ENCODE peak calls at places on chromosomes 1 and 21, in four cellular contexts. R, U, V and E are unnamed samples.

GRCh38 chr21:20016431-20017005 is 981.7 kb upstream of the NCAM2 start:
- DNase-seq in R (no peak), U (no peak), V (no peak), E (no peak)

GRCh38 chr21:19853709-19854575 is 1144.3 kb upstream of the NCAM2 start:
- DNase-seq in R (peak), U (no peak), V (no peak), E (peak)

GRCh38 chr1:2481885-2482284 is 5.8 kb downstream of the PLCH2 start:
- DNase-seq in R (no peak), U (no peak), V (no peak), E (no peak)

GRCh38 chr1:217660353-217661062 is 29.4 kb downstream of the SPATA17 start:
- DNase-seq in R (no peak), U (peak), V (no peak), E (no peak)

GRCh38 chr1:63693956-63694607 is 79.7 kb upstream of the ROR1 start:
- DNase-seq in R (no peak), U (no peak), V (no peak), E (no peak)

GRCh38 chr1:205661429-205662134 is 18.7 kb downstream of the SLC45A3 start:
- DNase-seq in R (no peak), U (no peak), V (no peak), E (no peak)

GRCh38 chr1:234214911-234215892 is 158.1 kb upstream of the COA6 start:
- DNase-seq in R (peak), U (no peak), V (no peak), E (no peak)

GRCh38 chr1:47558601-47559593 is 121.1 kb downstream of the FOXD2 start:
- DNase-seq in R (no peak), U (peak), V (no peak), E (no peak)

GRCh38 chr1:218878369-218878768 is 295.3 kb upstream of the LYPLAL1 start:
- DNase-seq in R (no peak), U (no peak), V (no peak), E (no peak)

GRCh38 chr1:78102082-78102481 is 56.3 kb downstream of the GIPC2 start:
- DNase-seq in R (no peak), U (no peak), V (no peak), E (no peak)

GRCh38 chr1:22777658-22778057 is 67.0 kb downstream of the EPHB2 start:
- DNase-seq in R (no peak), U (no peak), V (no peak), E (no peak)

GRCh38 chr1:232280910-232281309 is 349.0 kb downstream of the SIPA1L2 start:
- DNase-seq in R (peak), U (no peak), V (no peak), E (no peak)

GRCh38 chr1:208243522-208243850 is 698 bp downstream of the PLXNA2 start:
- DNase-seq in R (no peak), U (no peak), V (no peak), E (no peak)

GRCh38 chr1:160428655-160429054 is 28.3 kb downstream of the VANGL2 start:
- DNase-seq in R (peak), U (no peak), V (peak), E (peak)

GRCh38 chr1:30437059-30437576 is 286.3 kb downstream of the MATN1 start:
- DNase-seq in R (no peak), U (no peak), V (no peak), E (no peak)

GRCh38 chr21:45970674-45971486 is 10.7 kb upstream of the COL6A1 start:
- DNase-seq in R (peak), U (peak), V (no peak), E (peak)

GRCh38 chr1:196088551-196088950 is 519.7 kb downstream of the KCNT2 start:
- DNase-seq in R (no peak), U (no peak), V (no peak), E (no peak)

GRCh38 chr1:229557214-229557850 is 1.2 kb downstream of the ABCB10 start:
- DNase-seq in R (no peak), U (peak), V (no peak), E (no peak)

GRCh38 chr1:26036756-26037281 is 9.1 kb downstream of the SLC30A2 start:
- DNase-seq in R (no peak), U (no peak), V (no peak), E (no peak)

GRCh38 chr21:16620921-16621320 is 891.1 kb downstream of the USP25 start:
- DNase-seq in R (no peak), U (no peak), V (no peak), E (no peak)

GRCh38 chr1:2124446-2125198 is 70.0 kb downstream of the FAAP20 start:
- DNase-seq in R (no peak), U (no peak), V (no peak), E (no peak)

GRCh38 chr1:112722601-112723510 is 7.7 kb upstream of the PPM1J start:
- DNase-seq in R (peak), U (no peak), V (no peak), E (no peak)

GRCh38 chr1:234963180-234963903 is 165.3 kb downstream of the TOMM20 start:
- DNase-seq in R (no peak), U (peak), V (peak), E (peak)

GRCh38 chr21:38538353-38538752 is 40.1 kb upstream of the ERG start:
- DNase-seq in R (no peak), U (no peak), V (no peak), E (no peak)

GRCh38 chr1:119327436-119328155 is 41.0 kb upstream of the HAO2 start:
- DNase-seq in R (peak), U (peak), V (no peak), E (no peak)

GRCh38 chr21:44836666-44837471 is 19.0 kb upstream of the SUMO3 start:
- DNase-seq in R (no peak), U (peak), V (no peak), E (peak)

GRCh38 chr1:25922633-25923567 is 16.7 kb upstream of the STMN1 start:
- DNase-seq in R (peak), U (no peak), V (no peak), E (no peak)

GRCh38 chr1:56506314-56506743 is 73.0 kb downstream of the PLPP3 start:
- DNase-seq in R (no peak), U (no peak), V (no peak), E (peak)

GRCh38 chr1:85201340-85202091 is 700 bp upstream of the SYDE2 start:
- DNase-seq in R (peak), U (peak), V (no peak), E (peak)

GRCh38 chr1:35575401-35575958 is 2.4 kb downstream of the TFAP2E start:
- DNase-seq in R (no peak), U (peak), V (no peak), E (no peak)

GRCh38 chr1:35574655-35575400 is 1.7 kb downstream of the TFAP2E start:
- DNase-seq in R (no peak), U (no peak), V (no peak), E (no peak)

GRCh38 chr1:35576061-35576765 is 3.1 kb downstream of the TFAP2E start:
- DNase-seq in R (no peak), U (no peak), V (no peak), E (no peak)

GRCh38 chr1:35573776-35574654 is 901 bp downstream of the TFAP2E start:
- DNase-seq in R (peak), U (no peak), V (no peak), E (no peak)

GRCh38 chr1:35577071-35577998 is 4.2 kb downstream of the TFAP2E start:
- DNase-seq in R (peak), U (no peak), V (peak), E (no peak)
- TF ChIP-seq NR2C2 in R (no peak), U (no peak), V (no peak), E (no peak)

GRCh38 chr1:16922466-16922865 is 735 bp downstream of the CROCC start:
- DNase-seq in R (no peak), U (no peak), V (no peak), E (no peak)

GRCh38 chr1:16922885-16923431 is 1.2 kb downstream of the CROCC start:
- DNase-seq in R (no peak), U (no peak), V (no peak), E (peak)

GRCh38 chr1:16925635-16926490 is 4.1 kb downstream of the CROCC start:
- DNase-seq in R (no peak), U (no peak), V (no peak), E (peak)

GRCh38 chr1:16924919-16925477 is 3.3 kb downstream of the CROCC start:
- DNase-seq in R (no peak), U (no peak), V (no peak), E (peak)

DNA sequence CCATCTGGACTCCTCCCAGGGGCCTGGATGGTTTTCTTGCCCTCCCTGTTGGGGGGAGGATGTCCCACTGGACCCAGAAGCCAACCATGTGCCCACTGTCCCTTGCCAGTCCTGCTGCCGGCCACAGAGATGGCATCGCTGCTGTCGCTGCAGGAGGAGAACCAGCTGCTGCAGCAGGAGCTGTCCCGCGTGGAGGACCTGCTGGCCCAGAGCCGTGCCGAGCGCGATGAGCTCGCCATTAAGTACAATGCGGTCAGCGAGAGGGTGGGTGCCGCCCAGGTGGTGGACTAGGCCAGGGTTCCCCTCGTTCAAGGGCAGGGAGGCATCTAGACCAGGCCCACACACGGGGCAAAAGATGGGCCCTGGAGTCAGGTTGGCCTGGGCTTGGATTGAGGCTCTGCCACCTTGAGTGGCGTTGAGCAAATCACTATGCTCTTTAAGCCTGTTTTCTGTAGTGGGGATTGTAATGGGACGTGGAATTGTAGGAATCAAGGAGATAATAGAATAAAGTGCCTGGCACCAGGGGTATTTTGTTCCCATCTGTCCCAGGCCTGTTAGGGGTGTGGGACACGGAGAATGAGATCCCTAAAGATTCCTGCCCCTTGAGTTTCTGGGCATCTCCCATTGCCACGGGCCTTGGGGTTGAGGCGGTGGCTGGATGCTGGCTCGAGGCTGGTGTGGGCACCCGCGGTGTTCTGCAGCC is 2.6 kb downstream of the CROCC start:
- DNase-seq in R (no peak), U (no peak), V (no peak), E (peak)
- TF ChIP-seq NR2C2 in R (no peak), U (no peak), V (no peak), E (no peak)

GRCh38 chr1:55051169-55051568 is 11.8 kb downstream of the PCSK9 start:
- DNase-seq in R (no peak), U (no peak), V (no peak), E (no peak)
- TF ChIP-seq NR2C2 in R (no peak), U (no peak), V (no peak), E (no peak)

GRCh38 chr1:202234331-202235002 is 40.9 kb downstream of the LGR6 start:
- DNase-seq in R (no peak), U (peak), V (no peak), E (no peak)
- TF ChIP-seq NR2C2 in R (no peak), U (no peak), V (no peak), E (no peak)